ENCODE peak calls at places on chromosomes 13 and 19, in eight cellular contexts. G is cardiac muscle cell, F is fibroblast of pulmonary artery, X is kidney epithelial cell, U is tibial artery, V is HCT116, E is nephron progenitor cell, D is upper lobe of right lung. M is an unnamed sample.
A peak's percentile ranks its signal among the peaks of the same experiment; 100 is the strongest.

GRCh38 chr19:10430505-10431253 is 10.3 kb downstream of the PDE4A start:
- DNase-seq in G (peak; percentile 70), F (peak; percentile 45), X (no peak), U (peak; percentile 83), V (no peak), E (peak; percentile 51), D (peak; percentile 88), M (no peak)

GRCh38 chr13:36029171-36029570 is 102.0 kb downstream of the DCLK1 start:
- DNase-seq in G (peak; percentile 40), F (peak; percentile 54), X (no peak), U (no peak), V (no peak), E (no peak), D (no peak), M (no peak)

GRCh38 chr19:39248806-39249205 is at the start of gene IFNL4:
- DNase-seq in G (no peak), F (no peak), X (no peak), U (no peak), V (no peak), E (no peak), D (no peak), M (no peak)

GRCh38 chr19:14147797-14148605 is 11.6 kb upstream of the ASF1B start:
- DNase-seq in G (peak; percentile 80), F (peak; percentile 75), X (peak; percentile 7), U (peak; percentile 85), V (peak; percentile 36), E (peak; percentile 80), D (peak; percentile 85), M (peak; percentile 69)

GRCh38 chr19:22610121-22610520 is 24.0 kb upstream of the ZNF492 start:
- DNase-seq in G (no peak), F (no peak), X (no peak), U (no peak), V (no peak), E (no peak), D (no peak), M (no peak)

GRCh38 chr13:59793107-59793506 is 370.6 kb downstream of the DIAPH3 start:
- DNase-seq in G (no peak), F (no peak), X (no peak), U (no peak), V (no peak), E (no peak), D (no peak), M (no peak)

GRCh38 chr13:21033866-21034601 is 27.4 kb downstream of the LATS2 start:
- DNase-seq in G (peak; percentile 21), F (no peak), X (peak; percentile 67), U (no peak), V (no peak), E (no peak), D (no peak), M (no peak)

GRCh38 chr13:36377822-36378480 is 31.8 kb upstream of the SPART start:
- DNase-seq in G (peak; percentile 54), F (peak; percentile 26), X (no peak), U (no peak), V (no peak), E (no peak), D (no peak), M (no peak)

GRCh38 chr13:100130092-100130491 is 41.2 kb downstream of the PCCA start:
- DNase-seq in G (no peak), F (no peak), X (no peak), U (no peak), V (no peak), E (no peak), D (no peak), M (no peak)

GRCh38 chr19:1364070-1364719 is 19.5 kb upstream of the NDUFS7 start:
- DNase-seq in G (peak; percentile 16), F (no peak), X (no peak), U (no peak), V (no peak), E (no peak), D (no peak), M (no peak)

GRCh38 chr19:3029070-3029923 is at the start of gene TLE2:
- DNase-seq in G (no peak), F (no peak), X (no peak), U (no peak), V (no peak), E (no peak), D (no peak), M (no peak)

GRCh38 chr19:8468761-8469458 is 24.1 kb downstream of the HNRNPM start:
- DNase-seq in G (peak; percentile 38), F (no peak), X (no peak), U (no peak), V (no peak), E (no peak), D (no peak), M (no peak)

GRCh38 chr19:22052644-22053013 is 345 bp downstream of the ZNF257 start:
- DNase-seq in G (peak; percentile 2), F (peak; percentile 0), X (no peak), U (no peak), V (no peak), E (no peak), D (no peak), M (no peak)

GRCh38 chr19:7916137-7916907 is 1.7 kb downstream of the TGFBR3L start:
- DNase-seq in G (no peak), F (no peak), X (no peak), U (no peak), V (no peak), E (peak; percentile 65), D (peak; percentile 68), M (peak; percentile 52)

GRCh38 chr13:43221611-43222010 is 198.2 kb downstream of the DNAJC15 start:
- DNase-seq in G (no peak), F (no peak), X (no peak), U (no peak), V (no peak), E (no peak), D (no peak), M (no peak)

GRCh38 chr19:7870571-7871279 is 3.5 kb downstream of the PRR36 start:
- DNase-seq in G (peak; percentile 22), F (peak; percentile 36), X (no peak), U (no peak), V (peak; percentile 95), E (peak; percentile 84), D (peak; percentile 80), M (no peak)

GRCh38 chr19:15551183-15552004 is 43.1 kb downstream of the CYP4F22 start:
- DNase-seq in G (peak; percentile 27), F (peak; percentile 13), X (no peak), U (no peak), V (no peak), E (peak; percentile 9), D (peak; percentile 72), M (no peak)

GRCh38 chr19:35587326-35587725 is 1.4 kb downstream of the PMIS2 start:
- DNase-seq in G (peak; percentile 62), F (peak; percentile 39), X (no peak), U (no peak), V (no peak), E (no peak), D (no peak), M (no peak)

DNA sequence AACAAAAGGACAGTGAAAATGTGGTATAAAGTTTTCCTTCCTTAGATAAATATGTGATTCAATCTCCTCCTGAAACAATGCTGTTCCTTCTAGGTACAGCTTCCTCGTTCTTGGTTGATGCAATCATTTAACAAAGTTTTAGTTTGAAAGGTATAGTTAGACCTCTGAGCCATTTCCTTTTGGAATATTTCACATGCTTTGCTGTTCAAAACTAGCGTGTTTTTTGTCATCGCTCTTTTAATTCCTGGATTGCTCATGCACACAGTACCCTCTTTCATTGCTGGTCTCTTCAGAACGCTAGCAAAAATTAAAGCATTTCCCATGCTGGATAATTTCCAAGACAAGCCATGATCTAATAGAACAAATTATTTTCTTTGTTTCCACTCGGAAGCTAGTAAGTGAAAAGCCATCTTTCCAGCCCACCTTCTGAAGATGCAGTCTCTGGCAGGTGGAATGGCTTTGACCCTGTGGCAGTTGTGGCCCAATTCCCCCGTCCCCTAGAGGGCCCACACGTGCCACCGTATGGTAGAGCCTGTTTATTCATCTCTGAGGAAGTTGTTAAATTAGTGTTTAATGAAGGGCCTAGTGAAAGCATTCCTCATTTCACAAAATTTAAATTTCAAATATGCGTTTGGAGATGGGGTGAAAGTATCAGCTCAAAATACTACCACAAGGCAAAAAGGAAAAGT is 1040.6 kb upstream of the SLC10A2 start:
- DNase-seq in G (peak; percentile 77), F (peak; percentile 88), X (peak; percentile 39), U (no peak), V (no peak), E (no peak), D (no peak), M (no peak)
- TF ChIP-seq CTCF in G (peak; percentile 8), F (no peak), X (no peak), U (no peak), V (no peak), E (no peak), D (no peak), M (no peak)

DNA sequence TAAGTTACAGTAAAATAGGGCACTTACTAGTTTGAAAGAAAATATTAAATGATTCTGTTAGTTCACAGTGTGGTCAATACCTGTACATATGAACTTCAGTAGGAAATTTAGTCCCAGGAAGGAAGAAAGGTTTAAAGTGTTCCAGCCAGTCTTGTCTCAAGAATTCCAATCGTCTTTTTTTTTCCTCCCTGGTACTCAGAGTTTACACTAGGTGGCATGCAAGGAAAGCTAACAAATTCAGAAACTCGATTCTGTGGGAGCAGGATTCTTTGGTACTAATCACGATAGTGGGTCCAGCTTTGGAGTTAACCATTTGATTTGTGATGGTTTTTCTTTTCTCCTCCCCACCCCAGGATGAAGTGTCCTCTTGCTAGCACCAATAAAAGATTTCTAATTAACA is 43.6 kb downstream of the POLR1D start:
- DNase-seq in G (no peak), F (no peak), X (no peak), U (no peak), V (no peak), E (no peak), D (no peak), M (no peak)
- TF ChIP-seq CTCF in G (peak; percentile 21), F (peak; percentile 32), X (peak; percentile 7), U (no peak), V (peak; percentile 7), E (no peak), D (no peak), M (no peak)

GRCh38 chr19:49489601-49490167 is 2.3 kb downstream of the RPL13A start:
- DNase-seq in G (no peak), F (no peak), X (no peak), U (no peak), V (no peak), E (no peak), D (no peak), M (no peak)
- TF ChIP-seq CTCF in G (no peak), F (no peak), X (no peak), U (no peak), V (no peak), E (no peak), D (no peak), M (no peak)

GRCh38 chr13:48750588-48751383 is 97.1 kb downstream of the CYSLTR2 start:
- DNase-seq in G (peak; percentile 75), F (peak; percentile 78), X (no peak), U (peak; percentile 74), V (no peak), E (no peak), D (no peak), M (no peak)

GRCh38 chr13:48749144-48749543 is 95.4 kb downstream of the CYSLTR2 start:
- DNase-seq in G (peak; percentile 34), F (peak; percentile 66), X (no peak), U (no peak), V (no peak), E (no peak), D (no peak), M (no peak)

GRCh38 chr13:48746816-48747215 is 93.1 kb downstream of the CYSLTR2 start:
- DNase-seq in G (peak; percentile 32), F (peak; percentile 45), X (no peak), U (no peak), V (no peak), E (no peak), D (no peak), M (no peak)

GRCh38 chr13:48748681-48749080 is 95.0 kb downstream of the CYSLTR2 start:
- DNase-seq in G (no peak), F (no peak), X (no peak), U (no peak), V (no peak), E (no peak), D (no peak), M (no peak)

GRCh38 chr13:48749699-48750473 is 96.2 kb downstream of the CYSLTR2 start:
- DNase-seq in G (peak; percentile 95), F (peak; percentile 97), X (peak; percentile 95), U (peak; percentile 91), V (peak; percentile 96), E (peak; percentile 68), D (peak; percentile 70), M (peak; percentile 87)
- TF ChIP-seq CTCF in G (peak; percentile 70), F (peak; percentile 61), X (peak; percentile 75), U (peak; percentile 40), V (peak; percentile 48), E (peak; percentile 55), D (peak; percentile 56), M (peak; percentile 19)